ENCODE peak calls at places on chromosomes 12 and 14, in eight cellular contexts. I is stimulated activated naive CD4-positive, alpha-beta T cell treated with Interleukin-2 at 50 U/mL for 16 hours; V is HFFc6; U is activated CD8-positive, alpha-beta memory T cell treated with anti-CD3 and anti-CD28 coated beads for 4 hours; H is foreskin melanocyte; L is H54; D is mammary epithelial cell; X is hippocampal formation. R is an unnamed sample.

GRCh38 chr14:89429206-89430091 is 12.4 kb upstream of the FOXN3 start:
- DNase-seq in I (peak), V (no peak), U (no peak), H (no peak), L (no peak), D (no peak), X (peak), R (no peak)

GRCh38 chr14:105938055-105938863 is 411.9 kb downstream of the TMEM121 start:
- DNase-seq in I (no peak), V (no peak), U (no peak), H (no peak), L (no peak), D (no peak), X (no peak), R (no peak)

GRCh38 chr12:109951136-109951535 is 45.0 kb downstream of the GIT2 start:
- DNase-seq in I (no peak), V (peak), U (no peak), H (no peak), L (no peak), D (peak), X (no peak), R (no peak)

GRCh38 chr14:22556990-22557623 is 31.9 kb downstream of the DAD1 start:
- DNase-seq in I (peak), V (peak), U (peak), H (peak), L (peak), D (peak), X (peak), R (peak)

GRCh38 chr12:89098390-89099102 is 253.8 kb downstream of the DUSP6 start:
- DNase-seq in I (no peak), V (no peak), U (no peak), H (no peak), L (no peak), D (no peak), X (no peak), R (no peak)

GRCh38 chr14:101408077-101408831 is 153.0 kb upstream of the DIO3 start:
- DNase-seq in I (no peak), V (peak), U (no peak), H (no peak), L (no peak), D (no peak), X (no peak), R (no peak)

GRCh38 chr14:31408421-31408820 is 11.9 kb downstream of the HEATR5A start:
- DNase-seq in I (no peak), V (no peak), U (no peak), H (no peak), L (no peak), D (no peak), X (no peak), R (no peak)

GRCh38 chr14:104296388-104297312 is 158.3 kb downstream of the KIF26A start:
- DNase-seq in I (no peak), V (no peak), U (no peak), H (no peak), L (no peak), D (no peak), X (no peak), R (no peak)

GRCh38 chr14:95993768-95994592 is 45.2 kb upstream of the C14orf132 start:
- DNase-seq in I (no peak), V (peak), U (no peak), H (peak), L (peak), D (peak), X (peak), R (no peak)

GRCh38 chr14:71236430-71236829 is 329.2 kb downstream of the PCNX1 start:
- DNase-seq in I (no peak), V (no peak), U (no peak), H (no peak), L (no peak), D (no peak), X (no peak), R (no peak)

GRCh38 chr14:89276424-89276975 is 140.5 kb downstream of the FOXN3 start:
- DNase-seq in I (peak), V (no peak), U (peak), H (no peak), L (no peak), D (peak), X (no peak), R (peak)

GRCh38 chr12:65524666-65525065 is 246.2 kb downstream of the MSRB3 start:
- DNase-seq in I (no peak), V (peak), U (no peak), H (no peak), L (peak), D (peak), X (no peak), R (no peak)

GRCh38 chr14:100709252-100709955 is 17.3 kb upstream of the DLK1 start:
- DNase-seq in I (no peak), V (no peak), U (no peak), H (no peak), L (no peak), D (no peak), X (no peak), R (no peak)

GRCh38 chr12:92927436-92928116 is 1.5 kb downstream of the EEA1 start:
- DNase-seq in I (no peak), V (peak), U (no peak), H (peak), L (no peak), D (peak), X (peak), R (no peak)

GRCh38 chr14:59281613-59282012 is 93.1 kb downstream of the DAAM1 start:
- DNase-seq in I (no peak), V (peak), U (no peak), H (no peak), L (no peak), D (peak), X (no peak), R (no peak)

GRCh38 chr12:104094284-104094683 is 30.0 kb downstream of the HCFC2 start:
- DNase-seq in I (no peak), V (no peak), U (no peak), H (no peak), L (no peak), D (no peak), X (no peak), R (no peak)

GRCh38 chr12:130826151-130826801 is 12.8 kb downstream of the STX2 start:
- DNase-seq in I (peak), V (peak), U (peak), H (no peak), L (peak), D (peak), X (no peak), R (peak)

GRCh38 chr12:57474862-57475261 is 4.8 kb downstream of the ARHGAP9 start:
- DNase-seq in I (no peak), V (no peak), U (no peak), H (no peak), L (no peak), D (no peak), X (no peak), R (no peak)

GRCh38 chr14:98944989-98945388 is 327.0 kb downstream of the BCL11B start:
- DNase-seq in I (no peak), V (no peak), U (no peak), H (no peak), L (no peak), D (no peak), X (no peak), R (no peak)

GRCh38 chr14:59634617-59635016 is 58.0 kb upstream of the CCDC175 start:
- DNase-seq in I (no peak), V (no peak), U (no peak), H (no peak), L (no peak), D (peak), X (no peak), R (no peak)

GRCh38 chr12:122951979-122952892 is 14.0 kb downstream of the ABCB9 start:
- DNase-seq in I (peak), V (peak), U (peak), H (no peak), L (peak), D (peak), X (peak), R (peak)

GRCh38 chr12:30329281-30329680 is 366.4 kb downstream of the IPO8 start:
- DNase-seq in I (no peak), V (no peak), U (no peak), H (peak), L (no peak), D (peak), X (no peak), R (no peak)

GRCh38 chr12:110869803-110870202 is 23.0 kb downstream of the CCDC63 start:
- DNase-seq in I (no peak), V (no peak), U (no peak), H (no peak), L (no peak), D (no peak), X (no peak), R (no peak)

GRCh38 chr12:122203968-122204828 is 689 bp downstream of the B3GNT4 start:
- DNase-seq in I (no peak), V (no peak), U (no peak), H (no peak), L (no peak), D (no peak), X (no peak), R (no peak)

GRCh38 chr14:65937079-65937803 is 524.7 kb downstream of the FUT8 start:
- DNase-seq in I (no peak), V (no peak), U (no peak), H (no peak), L (no peak), D (no peak), X (no peak), R (no peak)

GRCh38 chr12:106994579-106995220 is 7.8 kb upstream of the MTERF2 start:
- DNase-seq in I (no peak), V (peak), U (no peak), H (no peak), L (no peak), D (no peak), X (no peak), R (no peak)

GRCh38 chr12:85369365-85370154 is 89.5 kb downstream of the ALX1 start:
- DNase-seq in I (no peak), V (no peak), U (no peak), H (no peak), L (no peak), D (no peak), X (no peak), R (no peak)

GRCh38 chr12:6166808-6167207 is 33.4 kb upstream of the CD9 start:
- DNase-seq in I (no peak), V (no peak), U (no peak), H (no peak), L (no peak), D (no peak), X (no peak), R (no peak)

GRCh38 chr14:55599250-55599879 is 19.4 kb downstream of the KTN1 start:
- DNase-seq in I (no peak), V (no peak), U (no peak), H (peak), L (no peak), D (no peak), X (no peak), R (no peak)

GRCh38 chr14:52844262-52845060 is 53.1 kb upstream of the GNPNAT1 start:
- DNase-seq in I (no peak), V (no peak), U (no peak), H (no peak), L (no peak), D (no peak), X (no peak), R (no peak)